ENCODE peak calls at places on chromosome X, in four cellular contexts. P, Z, K and A are unnamed samples.

GRCh38 chrX:16431266-16431665 is 218.7 kb upstream of the S100G start:
- DNase-seq in P (no peak), Z (no peak), K (no peak), A (no peak)

GRCh38 chrX:44422631-44423030 is 79.2 kb upstream of the EFHC2 start:
- DNase-seq in P (peak), Z (no peak), K (no peak), A (no peak)

GRCh38 chrX:68669872-68670271 is 22.4 kb downstream of the STARD8 start:
- DNase-seq in P (no peak), Z (no peak), K (no peak), A (no peak)

GRCh38 chrX:139739138-139739537 is 31.2 kb upstream of the MCF2 start:
- DNase-seq in P (no peak), Z (no peak), K (no peak), A (peak)

GRCh38 chrX:101813200-101813599 is 118.6 kb downstream of the ZMAT1 start:
- DNase-seq in P (no peak), Z (no peak), K (no peak), A (no peak)

GRCh38 chrX:48956728-48957414 is 536 bp downstream of the OTUD5 start:
- DNase-seq in P (no peak), Z (peak), K (no peak), A (no peak)

GRCh38 chrX:119072771-119073170 is at the start of gene CT47C1:
- DNase-seq in P (no peak), Z (no peak), K (no peak), A (no peak)

GRCh38 chrX:109704563-109704962 is 28.5 kb downstream of the ACSL4 start:
- DNase-seq in P (no peak), Z (no peak), K (no peak), A (no peak)

GRCh38 chrX:134484039-134484438 is 24.1 kb downstream of the HPRT1 start:
- DNase-seq in P (peak), Z (no peak), K (no peak), A (peak)

GRCh38 chrX:46903458-46904242 is 8.6 kb upstream of the JADE3 start:
- DNase-seq in P (peak), Z (peak), K (peak), A (peak)

GRCh38 chrX:69024931-69025330 is 140.3 kb downstream of the PJA1 start:
- DNase-seq in P (no peak), Z (peak), K (no peak), A (no peak)

GRCh38 chrX:17689971-17690409 is 47.3 kb upstream of the SCML1 start:
- DNase-seq in P (peak), Z (no peak), K (peak), A (no peak)

GRCh38 chrX:7091923-7092322 is 55.6 kb upstream of the STS start:
- DNase-seq in P (no peak), Z (no peak), K (no peak), A (no peak)

GRCh38 chrX:140723251-140723650 is 13.7 kb downstream of the LINC00632 start:
- DNase-seq in P (no peak), Z (no peak), K (no peak), A (no peak)

GRCh38 chrX:1093112-1093511 is 119.3 kb downstream of the CRLF2 start:
- DNase-seq in P (no peak), Z (no peak), K (no peak), A (no peak)